ENCODE peak calls at places on chromosomes 5 and 9, in eight cellular contexts. One of them, this sample, is unnamed.

GRCh38 chr9:114691046-114691955 is 9.3 kb upstream of the TEX48 start:
- DNase-seq in AG10803: peak
- DNase-seq in A172: peak
- DNase-seq in brain microvascular endothelial cell: peak
- DNase-seq in HCT116: peak
- DNase-seq in activated CD4-positive, alpha-beta T cell treated with anti-CD3 and anti-CD28 coated beads for 48 hours: peak
- DNase-seq in SHP77: no peak
- DNase-seq in stomach: no peak
- DNase-seq in this sample: no peak

GRCh38 chr9:133221177-133221809 is 12.2 kb upstream of the OBP2B start:
- DNase-seq in AG10803: no peak
- DNase-seq in A172: no peak
- DNase-seq in brain microvascular endothelial cell: no peak
- DNase-seq in HCT116: no peak
- DNase-seq in activated CD4-positive, alpha-beta T cell treated with anti-CD3 and anti-CD28 coated beads for 48 hours: no peak
- DNase-seq in SHP77: no peak
- DNase-seq in stomach: no peak
- DNase-seq in this sample: no peak

GRCh38 chr5:159181152-159181551 is 28.2 kb downstream of the RNF145 start:
- DNase-seq in AG10803: peak
- DNase-seq in A172: no peak
- DNase-seq in brain microvascular endothelial cell: no peak
- DNase-seq in HCT116: no peak
- DNase-seq in activated CD4-positive, alpha-beta T cell treated with anti-CD3 and anti-CD28 coated beads for 48 hours: no peak
- DNase-seq in SHP77: no peak
- DNase-seq in stomach: no peak
- DNase-seq in this sample: no peak

GRCh38 chr9:92545002-92545510 is 9.3 kb upstream of the ECM2 start:
- DNase-seq in AG10803: no peak
- DNase-seq in A172: no peak
- DNase-seq in brain microvascular endothelial cell: no peak
- DNase-seq in HCT116: no peak
- DNase-seq in activated CD4-positive, alpha-beta T cell treated with anti-CD3 and anti-CD28 coated beads for 48 hours: no peak
- DNase-seq in SHP77: no peak
- DNase-seq in stomach: no peak
- DNase-seq in this sample: no peak

GRCh38 chr9:127796899-127797370 is 5.7 kb upstream of the FPGS start:
- DNase-seq in AG10803: no peak
- DNase-seq in A172: peak
- DNase-seq in brain microvascular endothelial cell: no peak
- DNase-seq in HCT116: no peak
- DNase-seq in activated CD4-positive, alpha-beta T cell treated with anti-CD3 and anti-CD28 coated beads for 48 hours: no peak
- DNase-seq in SHP77: no peak
- DNase-seq in stomach: no peak
- DNase-seq in this sample: no peak

GRCh38 chr5:14197056-14197455 is 53.9 kb downstream of the TRIO start:
- DNase-seq in AG10803: no peak
- DNase-seq in A172: peak
- DNase-seq in brain microvascular endothelial cell: no peak
- DNase-seq in HCT116: no peak
- DNase-seq in activated CD4-positive, alpha-beta T cell treated with anti-CD3 and anti-CD28 coated beads for 48 hours: no peak
- DNase-seq in SHP77: no peak
- DNase-seq in stomach: no peak
- DNase-seq in this sample: no peak

GRCh38 chr9:135067091-135067710 is 20.3 kb upstream of the OLFM1 start:
- DNase-seq in AG10803: no peak
- DNase-seq in A172: no peak
- DNase-seq in brain microvascular endothelial cell: no peak
- DNase-seq in HCT116: no peak
- DNase-seq in activated CD4-positive, alpha-beta T cell treated with anti-CD3 and anti-CD28 coated beads for 48 hours: no peak
- DNase-seq in SHP77: no peak
- DNase-seq in stomach: no peak
- DNase-seq in this sample: no peak

GRCh38 chr9:109497193-109498165 is 628 bp downstream of the PTPN3 start:
- DNase-seq in AG10803: no peak
- DNase-seq in A172: peak
- DNase-seq in brain microvascular endothelial cell: no peak
- DNase-seq in HCT116: no peak
- DNase-seq in activated CD4-positive, alpha-beta T cell treated with anti-CD3 and anti-CD28 coated beads for 48 hours: no peak
- DNase-seq in SHP77: peak
- DNase-seq in stomach: no peak
- DNase-seq in this sample: no peak

GRCh38 chr5:147176422-147176821 is 58.4 kb upstream of the STK32A start:
- DNase-seq in AG10803: no peak
- DNase-seq in A172: no peak
- DNase-seq in brain microvascular endothelial cell: no peak
- DNase-seq in HCT116: no peak
- DNase-seq in activated CD4-positive, alpha-beta T cell treated with anti-CD3 and anti-CD28 coated beads for 48 hours: no peak
- DNase-seq in SHP77: no peak
- DNase-seq in stomach: no peak
- DNase-seq in this sample: no peak

GRCh38 chr9:137108608-137109249 is 5.8 kb downstream of the DPP7 start:
- DNase-seq in AG10803: no peak
- DNase-seq in A172: no peak
- DNase-seq in brain microvascular endothelial cell: peak
- DNase-seq in HCT116: no peak
- DNase-seq in activated CD4-positive, alpha-beta T cell treated with anti-CD3 and anti-CD28 coated beads for 48 hours: no peak
- DNase-seq in SHP77: no peak
- DNase-seq in stomach: no peak
- DNase-seq in this sample: no peak

GRCh38 chr5:95261369-95262175 is 23.3 kb downstream of the MCTP1 start:
- DNase-seq in AG10803: peak
- DNase-seq in A172: peak
- DNase-seq in brain microvascular endothelial cell: peak
- DNase-seq in HCT116: no peak
- DNase-seq in activated CD4-positive, alpha-beta T cell treated with anti-CD3 and anti-CD28 coated beads for 48 hours: no peak
- DNase-seq in SHP77: no peak
- DNase-seq in stomach: no peak
- DNase-seq in this sample: peak

This sample was measured in G401.